ENCODE peak calls at places on chromosomes 6 and 20, in nine cellular contexts. D, O, H, X, Z, I, M, S and A are unnamed samples.

GRCh38 chr20:58980711-58981563 is at the start of gene NELFCD:
- DNase-seq in D (peak; percentile 97), O (peak; percentile 95), H (peak; percentile 94), X (peak; percentile 91), Z (peak; percentile 90), I (peak; percentile 84), M (peak; percentile 89), S (peak; percentile 91), A (peak; percentile 85)

GRCh38 chr6:77034161-77034560 is 429.1 kb downstream of the HTR1B start:
- DNase-seq in D (no peak), O (peak; percentile 39), H (no peak), X (no peak), Z (no peak), I (no peak), M (peak; percentile 92), S (no peak), A (no peak)

GRCh38 chr20:48763183-48764030 is 64.4 kb downstream of the PREX1 start:
- DNase-seq in D (no peak), O (peak; percentile 49), H (no peak), X (no peak), Z (peak; percentile 17), I (no peak), M (no peak), S (no peak), A (no peak)

GRCh38 chr6:164507197-164507957 is 802.0 kb downstream of the C6orf118 start:
- DNase-seq in D (no peak), O (no peak), H (no peak), X (no peak), Z (no peak), I (no peak), M (no peak), S (no peak), A (no peak)

GRCh38 chr20:48722002-48722731 is 105.6 kb downstream of the PREX1 start:
- DNase-seq in D (no peak), O (no peak), H (no peak), X (no peak), Z (no peak), I (no peak), M (peak; percentile 92), S (peak; percentile 42), A (no peak)

GRCh38 chr6:168390746-168391400 is 50.1 kb upstream of the SMOC2 start:
- DNase-seq in D (peak; percentile 56), O (no peak), H (peak; percentile 49), X (no peak), Z (no peak), I (no peak), M (no peak), S (no peak), A (no peak)

GRCh38 chr6:36822506-36823269 is 16.6 kb downstream of the CPNE5 start:
- DNase-seq in D (no peak), O (peak; percentile 65), H (no peak), X (no peak), Z (no peak), I (no peak), M (peak; percentile 42), S (no peak), A (no peak)

GRCh38 chr20:5881714-5882113 is 68.6 kb downstream of the TRMT6 start:
- DNase-seq in D (no peak), O (no peak), H (no peak), X (no peak), Z (no peak), I (no peak), M (no peak), S (no peak), A (no peak)

GRCh38 chr6:104218132-104218531 is 641.6 kb downstream of the HACE1 start:
- DNase-seq in D (no peak), O (no peak), H (no peak), X (no peak), Z (no peak), I (no peak), M (peak; percentile 6), S (no peak), A (no peak)

GRCh38 chr20:41782730-41783406 is 164.7 kb upstream of the CHD6 start:
- DNase-seq in D (no peak), O (no peak), H (no peak), X (no peak), Z (no peak), I (no peak), M (no peak), S (no peak), A (no peak)

GRCh38 chr20:39195495-39196129 is 233.5 kb downstream of the DHX35 start:
- DNase-seq in D (no peak), O (peak; percentile 47), H (no peak), X (no peak), Z (no peak), I (no peak), M (no peak), S (no peak), A (no peak)

GRCh38 chr20:47572105-47572729 is 70.5 kb downstream of the NCOA3 start:
- DNase-seq in D (no peak), O (no peak), H (no peak), X (no peak), Z (no peak), I (no peak), M (no peak), S (no peak), A (no peak)

GRCh38 chr6:14883921-14884320 is 361.9 kb upstream of the JARID2 start:
- DNase-seq in D (no peak), O (peak; percentile 52), H (no peak), X (no peak), Z (no peak), I (no peak), M (no peak), S (no peak), A (no peak)

GRCh38 chr6:158687507-158687906 is 37.7 kb downstream of the SYTL3 start:
- DNase-seq in D (no peak), O (no peak), H (no peak), X (no peak), Z (no peak), I (no peak), M (no peak), S (peak; percentile 4), A (no peak)

GRCh38 chr20:15708984-15709598 is 864.2 kb downstream of the KIF16B start:
- DNase-seq in D (no peak), O (peak; percentile 74), H (peak; percentile 52), X (peak; percentile 70), Z (no peak), I (no peak), M (peak; percentile 32), S (peak; percentile 55), A (peak; percentile 9)

GRCh38 chr6:125154184-125155135 is 887 bp downstream of the TPD52L1 start:
- DNase-seq in D (peak; percentile 82), O (peak; percentile 60), H (peak; percentile 74), X (peak; percentile 72), Z (no peak), I (no peak), M (no peak), S (peak; percentile 68), A (peak; percentile 16)

DNA sequence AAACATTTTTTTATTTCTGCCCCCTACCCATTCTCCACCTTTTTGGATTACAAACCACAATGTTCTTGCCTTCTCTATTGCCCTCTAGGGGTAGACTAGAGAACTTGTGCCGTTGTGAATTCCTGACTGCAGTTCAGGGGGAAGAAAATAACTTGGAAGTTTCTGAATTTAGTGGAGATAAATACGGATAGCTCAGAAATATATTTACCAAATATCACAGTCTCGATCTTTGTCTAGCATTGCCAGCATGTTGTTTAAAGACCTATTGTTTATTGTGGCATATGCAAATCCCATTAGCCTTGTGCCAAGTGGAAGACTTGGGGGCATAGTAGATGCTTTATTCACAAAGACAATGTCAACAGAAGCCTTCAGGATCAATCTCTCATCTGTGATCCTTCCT is 154.1 kb upstream of the MMS22L start:
- DNase-seq in D (no peak), O (peak; percentile 54), H (no peak), X (no peak), Z (no peak), I (no peak), M (peak; percentile 30), S (no peak), A (no peak)
- H3K27ac ChIP-seq in D (no peak overlapping the region), O (no peak overlapping the region), H (no peak overlapping the region), X (no peak overlapping the region), Z (no peak overlapping the region), I (no peak overlapping the region), M (no peak overlapping the region), S (no peak overlapping the region), A (no peak overlapping the region)

GRCh38 chr20:46400253-46400652 is 6.2 kb downstream of the ELMO2 start:
- DNase-seq in D (no peak), O (no peak), H (no peak), X (no peak), Z (no peak), I (no peak), M (peak; percentile 90), S (no peak), A (no peak)

GRCh38 chr20:46400828-46401477 is 5.5 kb downstream of the ELMO2 start:
- DNase-seq in D (no peak), O (peak; percentile 28), H (no peak), X (no peak), Z (peak; percentile 61), I (peak; percentile 16), M (peak; percentile 45), S (no peak), A (peak; percentile 86)

GRCh38 chr20:46399401-46399800 is 7.0 kb downstream of the ELMO2 start:
- DNase-seq in D (no peak), O (no peak), H (no peak), X (no peak), Z (no peak), I (no peak), M (no peak), S (no peak), A (peak; percentile 14)

GRCh38 chr20:46401478-46401860 is 4.9 kb downstream of the ELMO2 start:
- DNase-seq in D (no peak), O (no peak), H (no peak), X (no peak), Z (no peak), I (no peak), M (no peak), S (no peak), A (no peak)

GRCh38 chr20:46402236-46402886 is 4.1 kb downstream of the ELMO2 start:
- DNase-seq in D (no peak), O (no peak), H (no peak), X (no peak), Z (no peak), I (no peak), M (peak; percentile 13), S (no peak), A (no peak)
- H3K4me1 ChIP-seq in D (peaks cover 89% of the 10 kb centered on the region), O (peaks cover 24% of the 10 kb centered on the region), H (peaks cover 52% of the 10 kb centered on the region), X (peaks cover 50% of the 10 kb centered on the region), Z (peaks cover 75% of the 10 kb centered on the region), I (peaks cover 73% of the 10 kb centered on the region), M (peaks cover 28% of the 10 kb centered on the region), S (peaks cover 73% of the 10 kb centered on the region), A (peaks cover 71% of the 10 kb centered on the region)

GRCh38 chr6:30572078-30572605 is 900 bp downstream of the ABCF1 start:
- DNase-seq in D (no peak), O (no peak), H (no peak), X (no peak), Z (no peak), I (no peak), M (no peak), S (no peak), A (no peak)
- H3K27ac ChIP-seq in D (peak overlapping the region; percentile 81), O (no peak overlapping the region), H (peak overlapping the region; percentile 78), X (peak overlapping the region; percentile 89), Z (peak overlapping the region; percentile 94), I (peak overlapping the region; percentile 95), M (peak overlapping the region; percentile 86), S (peak overlapping the region; percentile 96), A (peak overlapping the region; percentile 98)

DNA sequence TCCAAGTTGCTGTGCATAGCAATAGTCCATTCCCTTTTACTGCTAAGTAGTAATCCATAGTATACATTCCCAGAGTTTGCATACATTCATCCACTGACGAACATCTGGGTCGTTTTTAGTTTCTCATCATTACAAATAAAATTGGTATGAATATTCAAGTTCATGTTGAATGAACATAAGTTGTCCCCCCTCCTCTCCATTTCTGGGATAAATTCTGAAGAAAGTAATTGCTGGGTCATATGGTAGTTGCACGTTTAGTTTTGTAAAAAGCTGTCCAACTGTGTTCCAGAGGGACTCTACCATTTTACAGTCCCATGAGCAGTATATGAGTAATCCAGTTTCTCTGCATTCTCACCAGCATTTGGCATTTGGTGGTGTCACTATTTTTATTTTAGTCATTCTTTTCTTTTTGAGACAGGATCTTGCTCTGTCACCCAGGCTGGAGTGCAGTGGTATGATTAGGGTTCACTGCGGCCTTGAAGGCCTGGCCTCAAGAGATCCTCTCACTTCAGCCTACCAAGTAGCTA is 90.9 kb downstream of the DOK5 start:
- DNase-seq in D (no peak), O (no peak), H (no peak), X (no peak), Z (no peak), I (no peak), M (no peak), S (no peak), A (no peak)
- H3K4me1 ChIP-seq in D (no peaks in the 10 kb centered on the region), O (peaks cover 4% of the 10 kb centered on the region), H (no peaks in the 10 kb centered on the region), X (no peaks in the 10 kb centered on the region), Z (no peaks in the 10 kb centered on the region), I (no peaks in the 10 kb centered on the region), M (peaks cover 7% of the 10 kb centered on the region), S (no peaks in the 10 kb centered on the region), A (no peaks in the 10 kb centered on the region)